ENCODE peak calls at places on chromosomes 2 and 18, in seven cellular contexts. D, R, V, E, X, N and L are unnamed samples.

GRCh38 chr2:13046557-13047165 is 329.9 kb downstream of the TRIB2 start:
- DNase-seq in D (no peak), R (peak), V (peak), E (no peak), X (no peak), N (peak), L (peak)

GRCh38 chr2:180254872-180255271 is 247.8 kb upstream of the CWC22 start:
- DNase-seq in D (no peak), R (no peak), V (no peak), E (no peak), X (no peak), N (peak), L (no peak)

GRCh38 chr2:227132986-227133385 is 31.0 kb downstream of the COL4A4 start:
- DNase-seq in D (no peak), R (peak), V (no peak), E (no peak), X (no peak), N (no peak), L (no peak)

GRCh38 chr2:217988014-217988839 is 14.6 kb downstream of the TNS1 start:
- DNase-seq in D (peak), R (peak), V (peak), E (peak), X (peak), N (peak), L (peak)

GRCh38 chr2:100606740-100607343 is 44.0 kb downstream of the PDCL3 start:
- DNase-seq in D (no peak), R (peak), V (peak), E (no peak), X (peak), N (peak), L (peak)

GRCh38 chr2:127560929-127561275 is 25.4 kb downstream of the MYO7B start:
- DNase-seq in D (no peak), R (peak), V (no peak), E (no peak), X (no peak), N (no peak), L (peak)

GRCh38 chr2:233798335-233799086 is 20.4 kb downstream of the MROH2A start:
- DNase-seq in D (peak), R (no peak), V (no peak), E (no peak), X (no peak), N (no peak), L (no peak)

GRCh38 chr18:3653859-3654441 is 204.0 kb downstream of the TGIF1 start:
- DNase-seq in D (no peak), R (no peak), V (no peak), E (no peak), X (no peak), N (peak), L (no peak)

GRCh38 chr2:82511894-82512293 is 1947.2 kb downstream of the SUCLG1 start:
- DNase-seq in D (no peak), R (no peak), V (peak), E (no peak), X (no peak), N (no peak), L (no peak)

GRCh38 chr18:7609617-7610016 is 42.5 kb downstream of the PTPRM start:
- DNase-seq in D (no peak), R (no peak), V (no peak), E (no peak), X (no peak), N (no peak), L (peak)

GRCh38 chr2:74845217-74845751 is 11.4 kb downstream of the HK2 start:
- DNase-seq in D (peak), R (peak), V (peak), E (no peak), X (peak), N (peak), L (peak)

GRCh38 chr2:63861220-63861822 is 19.6 kb downstream of the UGP2 start:
- DNase-seq in D (no peak), R (peak), V (peak), E (no peak), X (no peak), N (peak), L (peak)

GRCh38 chr2:152347076-152347475 is 12.1 kb downstream of the FMNL2 start:
- DNase-seq in D (no peak), R (peak), V (peak), E (no peak), X (no peak), N (no peak), L (peak)

GRCh38 chr18:54558609-54559585 is 32.1 kb upstream of the DYNAP start:
- DNase-seq in D (no peak), R (peak), V (peak), E (peak), X (no peak), N (peak), L (peak)

GRCh38 chr2:128449226-128450061 is 130.8 kb upstream of the HS6ST1 start:
- DNase-seq in D (peak), R (no peak), V (no peak), E (no peak), X (no peak), N (no peak), L (no peak)

GRCh38 chr2:152766908-152767307 is 48.5 kb downstream of the ARL6IP6 start:
- DNase-seq in D (no peak), R (peak), V (peak), E (no peak), X (no peak), N (no peak), L (peak)

GRCh38 chr18:662197-662596 is 4.7 kb downstream of the TYMS start:
- DNase-seq in D (no peak), R (no peak), V (no peak), E (no peak), X (no peak), N (no peak), L (no peak)

GRCh38 chr2:174117951-174118930 is 130.1 kb downstream of the OLA1 start:
- DNase-seq in D (no peak), R (peak), V (peak), E (peak), X (no peak), N (no peak), L (peak)

GRCh38 chr2:11040992-11041391 is 114.3 kb upstream of the SLC66A3 start:
- DNase-seq in D (no peak), R (no peak), V (no peak), E (no peak), X (no peak), N (no peak), L (no peak)

GRCh38 chr2:216144857-216145256 is 35.7 kb downstream of the XRCC5 start:
- DNase-seq in D (no peak), R (no peak), V (no peak), E (no peak), X (no peak), N (no peak), L (no peak)

GRCh38 chr2:207682557-207682956 is 28.9 kb upstream of the CCNYL1 start:
- DNase-seq in D (no peak), R (no peak), V (peak), E (no peak), X (no peak), N (no peak), L (no peak)

GRCh38 chr2:21131861-21132260 is 8.1 kb downstream of the TDRD15 start:
- DNase-seq in D (no peak), R (no peak), V (no peak), E (no peak), X (no peak), N (no peak), L (no peak)